ENCODE peak calls at places on chromosomes 11 and 22, in ten cellular contexts. One of them, this sample, is unnamed.

GRCh38 chr11:86996953-86997570 is 40.7 kb upstream of the TMEM135 start:
- DNase-seq in adrenal gland: no peak
- DNase-seq in colonic mucosa: no peak
- DNase-seq in Peyer's patch: no peak
- DNase-seq in cardiac muscle cell: no peak
- DNase-seq in hepatocyte: no peak
- DNase-seq in spleen: no peak
- DNase-seq in neural progenitor cell: no peak
- DNase-seq in AG04450: no peak
- DNase-seq in mammary epithelial cell: no peak
- DNase-seq in this sample: no peak

GRCh38 chr11:66851698-66852465 is 5.0 kb upstream of the LRFN4 start:
- DNase-seq in adrenal gland: no peak
- DNase-seq in colonic mucosa: no peak
- DNase-seq in Peyer's patch: no peak
- DNase-seq in cardiac muscle cell: no peak
- DNase-seq in hepatocyte: no peak
- DNase-seq in spleen: peak; percentile 64
- DNase-seq in neural progenitor cell: peak; percentile 30
- DNase-seq in AG04450: no peak
- DNase-seq in mammary epithelial cell: no peak
- DNase-seq in this sample: no peak

GRCh38 chr22:38069372-38070249 is 12.4 kb downstream of the PICK1 start:
- DNase-seq in adrenal gland: no peak
- DNase-seq in colonic mucosa: peak; percentile 29
- DNase-seq in Peyer's patch: no peak
- DNase-seq in cardiac muscle cell: peak; percentile 84
- DNase-seq in hepatocyte: peak; percentile 62
- DNase-seq in spleen: no peak
- DNase-seq in neural progenitor cell: peak; percentile 73
- DNase-seq in AG04450: peak; percentile 7
- DNase-seq in mammary epithelial cell: no peak
- DNase-seq in this sample: no peak

GRCh38 chr22:23237201-23237798 is 57.0 kb downstream of the BCR start:
- DNase-seq in adrenal gland: no peak
- DNase-seq in colonic mucosa: no peak
- DNase-seq in Peyer's patch: no peak
- DNase-seq in cardiac muscle cell: no peak
- DNase-seq in hepatocyte: peak; percentile 38
- DNase-seq in spleen: no peak
- DNase-seq in neural progenitor cell: peak; percentile 77
- DNase-seq in AG04450: peak; percentile 41
- DNase-seq in mammary epithelial cell: no peak
- DNase-seq in this sample: peak; percentile 66

GRCh38 chr11:79331251-79331901 is 109.5 kb downstream of the TENM4 start:
- DNase-seq in adrenal gland: no peak
- DNase-seq in colonic mucosa: no peak
- DNase-seq in Peyer's patch: no peak
- DNase-seq in cardiac muscle cell: peak; percentile 20
- DNase-seq in hepatocyte: no peak
- DNase-seq in spleen: no peak
- DNase-seq in neural progenitor cell: peak; percentile 4
- DNase-seq in AG04450: no peak
- DNase-seq in mammary epithelial cell: no peak
- DNase-seq in this sample: no peak

GRCh38 chr11:15819679-15820286 is 536.6 kb downstream of the SOX6 start:
- DNase-seq in adrenal gland: peak; percentile 78
- DNase-seq in colonic mucosa: peak; percentile 86
- DNase-seq in Peyer's patch: peak; percentile 87
- DNase-seq in cardiac muscle cell: peak; percentile 69
- DNase-seq in hepatocyte: peak; percentile 69
- DNase-seq in spleen: peak; percentile 88
- DNase-seq in neural progenitor cell: peak; percentile 74
- DNase-seq in AG04450: no peak
- DNase-seq in mammary epithelial cell: peak; percentile 64
- DNase-seq in this sample: peak; percentile 83

GRCh38 chr22:38270091-38270972 is 2.5 kb downstream of the TMEM184B start:
- DNase-seq in adrenal gland: no peak
- DNase-seq in colonic mucosa: no peak
- DNase-seq in Peyer's patch: no peak
- DNase-seq in cardiac muscle cell: no peak
- DNase-seq in hepatocyte: no peak
- DNase-seq in spleen: no peak
- DNase-seq in neural progenitor cell: no peak
- DNase-seq in AG04450: no peak
- DNase-seq in mammary epithelial cell: no peak
- DNase-seq in this sample: no peak

GRCh38 chr11:100890779-100891178 is 203.7 kb downstream of the ARHGAP42 start:
- DNase-seq in adrenal gland: no peak
- DNase-seq in colonic mucosa: no peak
- DNase-seq in Peyer's patch: no peak
- DNase-seq in cardiac muscle cell: no peak
- DNase-seq in hepatocyte: peak; percentile 12
- DNase-seq in spleen: no peak
- DNase-seq in neural progenitor cell: no peak
- DNase-seq in AG04450: peak; percentile 94
- DNase-seq in mammary epithelial cell: no peak
- DNase-seq in this sample: no peak

GRCh38 chr22:20524004-20524481 is 16.6 kb downstream of the MED15 start:
- DNase-seq in adrenal gland: peak; percentile 41
- DNase-seq in colonic mucosa: no peak
- DNase-seq in Peyer's patch: no peak
- DNase-seq in cardiac muscle cell: no peak
- DNase-seq in hepatocyte: no peak
- DNase-seq in spleen: no peak
- DNase-seq in neural progenitor cell: no peak
- DNase-seq in AG04450: no peak
- DNase-seq in mammary epithelial cell: peak; percentile 65
- DNase-seq in this sample: no peak

GRCh38 chr11:103546236-103546635 is 437.0 kb downstream of the DYNC2H1 start:
- DNase-seq in adrenal gland: no peak
- DNase-seq in colonic mucosa: no peak
- DNase-seq in Peyer's patch: no peak
- DNase-seq in cardiac muscle cell: no peak
- DNase-seq in hepatocyte: no peak
- DNase-seq in spleen: no peak
- DNase-seq in neural progenitor cell: no peak
- DNase-seq in AG04450: no peak
- DNase-seq in mammary epithelial cell: peak; percentile 68
- DNase-seq in this sample: no peak

GRCh38 chr11:69796063-69796462 is 20.9 kb upstream of the FGF4 start:
- DNase-seq in adrenal gland: no peak
- DNase-seq in colonic mucosa: no peak
- DNase-seq in Peyer's patch: no peak
- DNase-seq in cardiac muscle cell: no peak
- DNase-seq in hepatocyte: no peak
- DNase-seq in spleen: no peak
- DNase-seq in neural progenitor cell: no peak
- DNase-seq in AG04450: no peak
- DNase-seq in mammary epithelial cell: no peak
- DNase-seq in this sample: no peak

DNA sequence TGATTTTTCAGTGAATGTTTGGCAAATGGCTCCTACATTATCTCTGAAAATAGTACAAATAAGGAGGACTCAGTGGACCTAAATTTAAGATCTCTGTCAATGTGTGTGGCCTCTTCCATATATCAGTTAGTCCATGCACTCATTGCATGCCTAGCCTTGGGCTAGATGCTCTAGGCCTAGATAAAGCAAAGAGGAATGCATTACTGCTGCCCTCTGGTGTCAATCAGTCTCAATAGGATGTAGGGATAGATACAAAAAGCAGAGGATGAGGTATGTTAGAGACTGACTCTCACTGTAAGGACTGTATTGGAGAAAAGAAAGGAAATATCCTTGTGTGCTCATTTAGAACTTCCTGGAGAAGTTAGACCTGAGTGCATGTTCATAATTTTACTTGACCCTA is 42.0 kb downstream of the MS4A2 start:
- DNase-seq in adrenal gland: peak; percentile 41
- DNase-seq in colonic mucosa: peak; percentile 60
- DNase-seq in Peyer's patch: no peak
- DNase-seq in cardiac muscle cell: peak; percentile 66
- DNase-seq in hepatocyte: peak; percentile 32
- DNase-seq in spleen: no peak
- DNase-seq in neural progenitor cell: peak; percentile 69
- DNase-seq in AG04450: no peak
- DNase-seq in mammary epithelial cell: peak; percentile 57
- DNase-seq in this sample: peak; percentile 45
- TF ChIP-seq CTCF in adrenal gland: peak; percentile 44
- TF ChIP-seq CTCF in colonic mucosa: peak; percentile 32
- TF ChIP-seq CTCF in Peyer's patch: peak; percentile 32
- TF ChIP-seq CTCF in cardiac muscle cell: no peak
- TF ChIP-seq CTCF in hepatocyte: peak; percentile 41
- TF ChIP-seq CTCF in spleen: peak; percentile 51
- TF ChIP-seq CTCF in neural progenitor cell: peak; percentile 57
- TF ChIP-seq CTCF in AG04450: no peak
- TF ChIP-seq CTCF in mammary epithelial cell: peak; percentile 47
- TF ChIP-seq CTCF in this sample: peak; percentile 60

GRCh38 chr11:59114344-59114743 is 7.3 kb downstream of the FAM111B start:
- DNase-seq in adrenal gland: no peak
- DNase-seq in colonic mucosa: no peak
- DNase-seq in Peyer's patch: no peak
- DNase-seq in cardiac muscle cell: no peak
- DNase-seq in hepatocyte: no peak
- DNase-seq in spleen: no peak
- DNase-seq in neural progenitor cell: no peak
- DNase-seq in AG04450: no peak
- DNase-seq in mammary epithelial cell: no peak
- DNase-seq in this sample: no peak

GRCh38 chr11:59119826-59120225 is 12.8 kb downstream of the FAM111B start:
- DNase-seq in adrenal gland: no peak
- DNase-seq in colonic mucosa: no peak
- DNase-seq in Peyer's patch: no peak
- DNase-seq in cardiac muscle cell: no peak
- DNase-seq in hepatocyte: no peak
- DNase-seq in spleen: no peak
- DNase-seq in neural progenitor cell: no peak
- DNase-seq in AG04450: no peak
- DNase-seq in mammary epithelial cell: no peak
- DNase-seq in this sample: no peak

GRCh38 chr11:59112494-59112893 is 5.5 kb downstream of the FAM111B start:
- DNase-seq in adrenal gland: no peak
- DNase-seq in colonic mucosa: no peak
- DNase-seq in Peyer's patch: no peak
- DNase-seq in cardiac muscle cell: no peak
- DNase-seq in hepatocyte: no peak
- DNase-seq in spleen: no peak
- DNase-seq in neural progenitor cell: no peak
- DNase-seq in AG04450: no peak
- DNase-seq in mammary epithelial cell: no peak
- DNase-seq in this sample: no peak

GRCh38 chr11:59117774-59118173 is 10.7 kb downstream of the FAM111B start:
- DNase-seq in adrenal gland: no peak
- DNase-seq in colonic mucosa: no peak
- DNase-seq in Peyer's patch: no peak
- DNase-seq in cardiac muscle cell: no peak
- DNase-seq in hepatocyte: no peak
- DNase-seq in spleen: no peak
- DNase-seq in neural progenitor cell: no peak
- DNase-seq in AG04450: no peak
- DNase-seq in mammary epithelial cell: no peak
- DNase-seq in this sample: no peak

DNA sequence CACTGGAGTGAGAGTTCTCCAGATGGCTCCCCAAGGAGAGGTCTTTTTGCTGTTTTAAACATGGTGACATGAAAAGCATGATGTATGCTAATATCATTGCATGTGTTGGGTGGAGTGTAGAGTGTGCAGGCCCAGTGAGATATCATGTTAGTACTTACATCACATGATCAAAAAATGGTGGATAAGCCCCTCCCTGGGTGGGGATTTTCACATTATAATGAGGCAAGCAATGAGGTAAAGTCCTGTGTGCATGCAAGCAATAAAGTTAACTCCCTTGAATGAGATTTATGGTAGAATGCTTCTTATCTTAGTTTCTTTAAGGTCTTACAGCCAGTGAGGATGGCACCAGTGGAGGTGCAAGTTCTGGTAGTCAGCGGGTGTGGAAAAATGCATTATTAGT is 8.5 kb downstream of the FAM111B start:
- DNase-seq in adrenal gland: no peak
- DNase-seq in colonic mucosa: no peak
- DNase-seq in Peyer's patch: no peak
- DNase-seq in cardiac muscle cell: no peak
- DNase-seq in hepatocyte: no peak
- DNase-seq in spleen: no peak
- DNase-seq in neural progenitor cell: no peak
- DNase-seq in AG04450: no peak
- DNase-seq in mammary epithelial cell: no peak
- DNase-seq in this sample: no peak
- H3K9me3 ChIP-seq in adrenal gland: no peaks in the 10 kb centered on the region
- H3K9me3 ChIP-seq in colonic mucosa: no peaks in the 10 kb centered on the region
- H3K9me3 ChIP-seq in Peyer's patch: peaks cover 23% of the 10 kb centered on the region
- H3K9me3 ChIP-seq in cardiac muscle cell: no peaks in the 10 kb centered on the region
- H3K9me3 ChIP-seq in hepatocyte: no peaks in the 10 kb centered on the region
- H3K9me3 ChIP-seq in spleen: peaks cover 37% of the 10 kb centered on the region
- H3K9me3 ChIP-seq in neural progenitor cell: no peaks in the 10 kb centered on the region
- H3K9me3 ChIP-seq in AG04450: peaks cover 14% of the 10 kb centered on the region
- H3K9me3 ChIP-seq in mammary epithelial cell: peaks cover 12% of the 10 kb centered on the region
- H3K9me3 ChIP-seq in this sample: no peaks in the 10 kb centered on the region

GRCh38 chr11:37657645-37658044 is 1059.6 kb upstream of the RAG2 start:
- DNase-seq in adrenal gland: no peak
- DNase-seq in colonic mucosa: no peak
- DNase-seq in Peyer's patch: no peak
- DNase-seq in cardiac muscle cell: no peak
- DNase-seq in hepatocyte: no peak
- DNase-seq in spleen: no peak
- DNase-seq in neural progenitor cell: no peak
- DNase-seq in AG04450: no peak
- DNase-seq in mammary epithelial cell: peak; percentile 29
- DNase-seq in this sample: no peak
- TF ChIP-seq CTCF in adrenal gland: peak; percentile 34
- TF ChIP-seq CTCF in colonic mucosa: no peak
- TF ChIP-seq CTCF in Peyer's patch: no peak
- TF ChIP-seq CTCF in cardiac muscle cell: peak; percentile 42
- TF ChIP-seq CTCF in hepatocyte: peak; percentile 38
- TF ChIP-seq CTCF in spleen: no peak
- TF ChIP-seq CTCF in neural progenitor cell: peak; percentile 45
- TF ChIP-seq CTCF in AG04450: peak; percentile 56
- TF ChIP-seq CTCF in mammary epithelial cell: peak; percentile 74
- TF ChIP-seq CTCF in this sample: no peak

DNA sequence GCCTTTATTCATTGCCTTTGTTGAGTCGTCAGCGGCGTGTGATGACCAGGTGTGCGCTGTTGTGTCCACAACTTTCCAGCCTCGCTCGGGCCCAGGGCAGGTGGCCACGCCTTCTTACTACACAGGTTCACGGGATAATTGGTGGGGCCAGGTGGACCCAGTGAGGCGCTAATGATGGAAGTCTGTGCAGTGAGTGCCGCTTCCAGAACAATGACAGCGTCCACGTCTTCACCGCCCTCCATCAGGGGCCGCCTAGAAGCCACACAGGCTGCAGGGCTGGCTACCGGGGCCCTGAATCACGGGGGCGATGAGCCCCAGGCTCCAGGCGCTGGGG is 1197.3 kb downstream of the BRD1 start:
- DNase-seq in adrenal gland: no peak
- DNase-seq in colonic mucosa: no peak
- DNase-seq in Peyer's patch: no peak
- DNase-seq in cardiac muscle cell: no peak
- DNase-seq in hepatocyte: no peak
- DNase-seq in spleen: no peak
- DNase-seq in neural progenitor cell: peak; percentile 18
- DNase-seq in AG04450: no peak
- DNase-seq in mammary epithelial cell: no peak
- DNase-seq in this sample: no peak
- H3K9me3 ChIP-seq in adrenal gland: no peaks in the 10 kb centered on the region
- H3K9me3 ChIP-seq in colonic mucosa: no peaks in the 10 kb centered on the region
- H3K9me3 ChIP-seq in Peyer's patch: no peaks in the 10 kb centered on the region
- H3K9me3 ChIP-seq in cardiac muscle cell: no peaks in the 10 kb centered on the region
- H3K9me3 ChIP-seq in hepatocyte: no peaks in the 10 kb centered on the region
- H3K9me3 ChIP-seq in spleen: no peaks in the 10 kb centered on the region
- H3K9me3 ChIP-seq in neural progenitor cell: no peaks in the 10 kb centered on the region
- H3K9me3 ChIP-seq in AG04450: peaks cover 82% of the 10 kb centered on the region
- H3K9me3 ChIP-seq in mammary epithelial cell: peaks cover 60% of the 10 kb centered on the region
- H3K9me3 ChIP-seq in this sample: no peaks in the 10 kb centered on the region

GRCh38 chr11:40514124-40514523 is 945.3 kb downstream of the LRRC4C start:
- DNase-seq in adrenal gland: no peak
- DNase-seq in colonic mucosa: no peak
- DNase-seq in Peyer's patch: no peak
- DNase-seq in cardiac muscle cell: no peak
- DNase-seq in hepatocyte: peak; percentile 34
- DNase-seq in spleen: no peak
- DNase-seq in neural progenitor cell: no peak
- DNase-seq in AG04450: no peak
- DNase-seq in mammary epithelial cell: peak; percentile 1
- DNase-seq in this sample: no peak
- TF ChIP-seq CTCF in adrenal gland: no peak
- TF ChIP-seq CTCF in colonic mucosa: no peak
- TF ChIP-seq CTCF in Peyer's patch: no peak
- TF ChIP-seq CTCF in cardiac muscle cell: no peak
- TF ChIP-seq CTCF in hepatocyte: no peak
- TF ChIP-seq CTCF in spleen: no peak
- TF ChIP-seq CTCF in neural progenitor cell: no peak
- TF ChIP-seq CTCF in AG04450: no peak
- TF ChIP-seq CTCF in mammary epithelial cell: no peak
- TF ChIP-seq CTCF in this sample: no peak

This sample was measured in body of pancreas.